ENCODE peak calls at places on chromosome 9, in eight cellular contexts. One of them, this sample, is unnamed. For H3K9me3, the result is how much of the 10 kb centered on the place peaks cover.

GRCh38 chr9:110526426-110526825 is 53.1 kb downstream of the SVEP1 start:
- DNase-seq in SK-N-SH: no peak
- DNase-seq in pancreas: no peak
- DNase-seq in heart right ventricle: no peak
- DNase-seq in transverse colon: no peak
- DNase-seq in ovary: no peak
- DNase-seq in AG04450: peak
- DNase-seq in tibial artery: no peak
- DNase-seq in this sample: no peak

GRCh38 chr9:127575875-127576778 is 36.0 kb upstream of the STXBP1 start:
- DNase-seq in SK-N-SH: no peak
- DNase-seq in pancreas: no peak
- DNase-seq in heart right ventricle: no peak
- DNase-seq in transverse colon: peak
- DNase-seq in ovary: no peak
- DNase-seq in AG04450: no peak
- DNase-seq in tibial artery: no peak
- DNase-seq in this sample: no peak

GRCh38 chr9:125700791-125701190 is 6.2 kb downstream of the MAPKAP1 start:
- DNase-seq in SK-N-SH: no peak
- DNase-seq in pancreas: no peak
- DNase-seq in heart right ventricle: no peak
- DNase-seq in transverse colon: no peak
- DNase-seq in ovary: no peak
- DNase-seq in AG04450: no peak
- DNase-seq in tibial artery: no peak
- DNase-seq in this sample: no peak

GRCh38 chr9:87610200-87611155 is 112.8 kb downstream of the DAPK1 start:
- DNase-seq in SK-N-SH: no peak
- DNase-seq in pancreas: no peak
- DNase-seq in heart right ventricle: no peak
- DNase-seq in transverse colon: no peak
- DNase-seq in ovary: no peak
- DNase-seq in AG04450: no peak
- DNase-seq in tibial artery: no peak
- DNase-seq in this sample: no peak

GRCh38 chr9:125444956-125445506 is 183.4 kb downstream of the GAPVD1 start:
- DNase-seq in SK-N-SH: no peak
- DNase-seq in pancreas: no peak
- DNase-seq in heart right ventricle: no peak
- DNase-seq in transverse colon: no peak
- DNase-seq in ovary: no peak
- DNase-seq in AG04450: no peak
- DNase-seq in tibial artery: peak
- DNase-seq in this sample: no peak

GRCh38 chr9:86097510-86098224 is 1.7 kb downstream of the GOLM1 start:
- DNase-seq in SK-N-SH: peak
- DNase-seq in pancreas: no peak
- DNase-seq in heart right ventricle: no peak
- DNase-seq in transverse colon: peak
- DNase-seq in ovary: no peak
- DNase-seq in AG04450: no peak
- DNase-seq in tibial artery: no peak
- DNase-seq in this sample: no peak

GRCh38 chr9:130226112-130226511 is 39.4 kb upstream of the HMCN2 start:
- DNase-seq in SK-N-SH: no peak
- DNase-seq in pancreas: no peak
- DNase-seq in heart right ventricle: no peak
- DNase-seq in transverse colon: no peak
- DNase-seq in ovary: peak
- DNase-seq in AG04450: no peak
- DNase-seq in tibial artery: no peak
- DNase-seq in this sample: no peak

GRCh38 chr9:82570226-82570625 is 492.7 kb downstream of the RASEF start:
- DNase-seq in SK-N-SH: no peak
- DNase-seq in pancreas: no peak
- DNase-seq in heart right ventricle: no peak
- DNase-seq in transverse colon: peak
- DNase-seq in ovary: no peak
- DNase-seq in AG04450: no peak
- DNase-seq in tibial artery: no peak
- DNase-seq in this sample: no peak

GRCh38 chr9:125372441-125373226 is 111.0 kb downstream of the GAPVD1 start:
- DNase-seq in SK-N-SH: no peak
- DNase-seq in pancreas: no peak
- DNase-seq in heart right ventricle: no peak
- DNase-seq in transverse colon: no peak
- DNase-seq in ovary: no peak
- DNase-seq in AG04450: no peak
- DNase-seq in tibial artery: no peak
- DNase-seq in this sample: no peak

GRCh38 chr9:78296208-78296892 is 575 bp upstream of the PSAT1 start:
- DNase-seq in SK-N-SH: peak
- DNase-seq in pancreas: peak
- DNase-seq in heart right ventricle: peak
- DNase-seq in transverse colon: peak
- DNase-seq in ovary: peak
- DNase-seq in AG04450: no peak
- DNase-seq in tibial artery: no peak
- DNase-seq in this sample: no peak

GRCh38 chr9:114086009-114086408 is 7.9 kb upstream of the AMBP start:
- DNase-seq in SK-N-SH: no peak
- DNase-seq in pancreas: no peak
- DNase-seq in heart right ventricle: no peak
- DNase-seq in transverse colon: no peak
- DNase-seq in ovary: no peak
- DNase-seq in AG04450: no peak
- DNase-seq in tibial artery: no peak
- DNase-seq in this sample: no peak

GRCh38 chr9:37284631-37285030 is 137.9 kb upstream of the GRHPR start:
- DNase-seq in SK-N-SH: no peak
- DNase-seq in pancreas: no peak
- DNase-seq in heart right ventricle: no peak
- DNase-seq in transverse colon: no peak
- DNase-seq in ovary: no peak
- DNase-seq in AG04450: no peak
- DNase-seq in tibial artery: no peak
- DNase-seq in this sample: no peak

GRCh38 chr9:123354806-123355508 is 1.0 kb upstream of the CRB2 start:
- DNase-seq in SK-N-SH: peak
- DNase-seq in pancreas: no peak
- DNase-seq in heart right ventricle: no peak
- DNase-seq in transverse colon: no peak
- DNase-seq in ovary: no peak
- DNase-seq in AG04450: no peak
- DNase-seq in tibial artery: no peak
- DNase-seq in this sample: no peak

GRCh38 chr9:17528859-17529258 is 50.0 kb upstream of the SH3GL2 start:
- DNase-seq in SK-N-SH: no peak
- DNase-seq in pancreas: no peak
- DNase-seq in heart right ventricle: no peak
- DNase-seq in transverse colon: no peak
- DNase-seq in ovary: no peak
- DNase-seq in AG04450: no peak
- DNase-seq in tibial artery: no peak
- DNase-seq in this sample: no peak

GRCh38 chr9:126151031-126151670 is 175.5 kb upstream of the MVB12B start:
- DNase-seq in SK-N-SH: peak
- DNase-seq in pancreas: no peak
- DNase-seq in heart right ventricle: no peak
- DNase-seq in transverse colon: peak
- DNase-seq in ovary: peak
- DNase-seq in AG04450: no peak
- DNase-seq in tibial artery: peak
- DNase-seq in this sample: no peak

GRCh38 chr9:119216891-119217290 is 152.3 kb downstream of the BRINP1 start:
- DNase-seq in SK-N-SH: no peak
- DNase-seq in pancreas: no peak
- DNase-seq in heart right ventricle: no peak
- DNase-seq in transverse colon: peak
- DNase-seq in ovary: peak
- DNase-seq in AG04450: no peak
- DNase-seq in tibial artery: no peak
- DNase-seq in this sample: no peak

GRCh38 chr9:88268886-88269285 is 119.4 kb upstream of the SPIN1 start:
- DNase-seq in SK-N-SH: no peak
- DNase-seq in pancreas: no peak
- DNase-seq in heart right ventricle: no peak
- DNase-seq in transverse colon: no peak
- DNase-seq in ovary: no peak
- DNase-seq in AG04450: no peak
- DNase-seq in tibial artery: no peak
- DNase-seq in this sample: no peak

GRCh38 chr9:2291980-2292704 is 277.0 kb downstream of the SMARCA2 start:
- DNase-seq in SK-N-SH: no peak
- DNase-seq in pancreas: peak
- DNase-seq in heart right ventricle: no peak
- DNase-seq in transverse colon: no peak
- DNase-seq in ovary: no peak
- DNase-seq in AG04450: no peak
- DNase-seq in tibial artery: no peak
- DNase-seq in this sample: no peak
- H3K4me3 ChIP-seq in SK-N-SH: no peak
- H3K4me3 ChIP-seq in pancreas: no peak
- H3K4me3 ChIP-seq in heart right ventricle: no peak
- H3K4me3 ChIP-seq in transverse colon: no peak
- H3K4me3 ChIP-seq in ovary: no peak
- H3K4me3 ChIP-seq in AG04450: no peak
- H3K4me3 ChIP-seq in tibial artery: no peak
- H3K4me3 ChIP-seq in this sample: no peak

GRCh38 chr9:137721899-137722298 is 103.1 kb downstream of the EHMT1 start:
- DNase-seq in SK-N-SH: no peak
- DNase-seq in pancreas: no peak
- DNase-seq in heart right ventricle: no peak
- DNase-seq in transverse colon: no peak
- DNase-seq in ovary: no peak
- DNase-seq in AG04450: no peak
- DNase-seq in tibial artery: no peak
- DNase-seq in this sample: no peak

GRCh38 chr9:137724114-137724445 is 105.3 kb downstream of the EHMT1 start:
- DNase-seq in SK-N-SH: no peak
- DNase-seq in pancreas: no peak
- DNase-seq in heart right ventricle: no peak
- DNase-seq in transverse colon: no peak
- DNase-seq in ovary: no peak
- DNase-seq in AG04450: no peak
- DNase-seq in tibial artery: no peak
- DNase-seq in this sample: no peak

GRCh38 chr9:137722481-137722880 is 103.7 kb downstream of the EHMT1 start:
- DNase-seq in SK-N-SH: no peak
- DNase-seq in pancreas: no peak
- DNase-seq in heart right ventricle: no peak
- DNase-seq in transverse colon: no peak
- DNase-seq in ovary: no peak
- DNase-seq in AG04450: no peak
- DNase-seq in tibial artery: no peak
- DNase-seq in this sample: no peak

GRCh38 chr9:137724818-137725240 is 106.0 kb downstream of the EHMT1 start:
- DNase-seq in SK-N-SH: no peak
- DNase-seq in pancreas: no peak
- DNase-seq in heart right ventricle: no peak
- DNase-seq in transverse colon: no peak
- DNase-seq in ovary: no peak
- DNase-seq in AG04450: no peak
- DNase-seq in tibial artery: no peak
- DNase-seq in this sample: no peak

DNA sequence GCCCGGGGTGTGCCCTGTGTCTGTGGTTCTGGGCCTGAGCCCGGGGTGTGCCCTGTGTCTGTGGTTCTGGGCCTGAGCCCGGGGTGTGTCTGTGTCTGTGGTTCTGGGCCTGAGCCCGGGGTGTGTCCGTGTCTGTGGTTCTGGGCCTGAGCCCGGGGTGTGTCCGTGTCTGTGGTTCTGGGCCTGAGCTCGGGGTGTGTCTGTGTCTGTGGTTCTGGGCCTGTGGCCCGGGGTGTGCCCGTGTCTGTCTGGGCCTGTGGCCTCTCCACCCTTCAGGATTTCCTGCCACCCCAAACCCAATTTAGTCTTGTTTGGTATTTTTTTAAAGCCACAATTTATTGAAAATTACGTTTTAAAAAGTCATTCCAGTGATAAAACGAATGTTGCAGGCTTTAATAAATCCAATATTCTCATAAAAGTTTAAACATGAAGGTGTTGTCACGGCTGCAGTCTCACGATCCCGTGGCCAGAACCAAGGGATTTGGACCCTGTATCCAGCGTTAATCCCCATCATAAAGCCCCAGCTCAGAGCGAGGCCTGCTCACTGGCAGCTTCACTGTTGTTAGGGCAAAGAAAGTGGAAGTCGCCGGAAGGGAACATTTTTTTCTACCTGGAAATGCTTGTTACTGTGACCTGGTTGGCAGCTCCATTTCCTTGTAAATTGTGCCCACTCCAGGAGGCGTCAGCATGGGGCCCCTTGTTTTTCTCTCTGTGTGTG is 104.8 kb downstream of the EHMT1 start:
- DNase-seq in SK-N-SH: no peak
- DNase-seq in pancreas: no peak
- DNase-seq in heart right ventricle: no peak
- DNase-seq in transverse colon: no peak
- DNase-seq in ovary: no peak
- DNase-seq in AG04450: no peak
- DNase-seq in tibial artery: no peak
- DNase-seq in this sample: no peak
- H3K9me3 ChIP-seq in SK-N-SH: under half
- H3K9me3 ChIP-seq in pancreas: under half
- H3K9me3 ChIP-seq in heart right ventricle: under half
- H3K9me3 ChIP-seq in transverse colon: under half
- H3K9me3 ChIP-seq in ovary: under half
- H3K9me3 ChIP-seq in AG04450: under half
- H3K9me3 ChIP-seq in tibial artery: under half
- H3K9me3 ChIP-seq in this sample: under half

GRCh38 chr9:34636791-34637355 is 714 bp downstream of the SIGMAR1 start:
- DNase-seq in SK-N-SH: no peak
- DNase-seq in pancreas: no peak
- DNase-seq in heart right ventricle: no peak
- DNase-seq in transverse colon: no peak
- DNase-seq in ovary: no peak
- DNase-seq in AG04450: no peak
- DNase-seq in tibial artery: no peak
- DNase-seq in this sample: no peak
- H3K27ac ChIP-seq in SK-N-SH: peak
- H3K27ac ChIP-seq in pancreas: peak
- H3K27ac ChIP-seq in heart right ventricle: peak
- H3K27ac ChIP-seq in transverse colon: peak
- H3K27ac ChIP-seq in ovary: peak
- H3K27ac ChIP-seq in AG04450: peak
- H3K27ac ChIP-seq in tibial artery: peak
- H3K27ac ChIP-seq in this sample: peak

DNA sequence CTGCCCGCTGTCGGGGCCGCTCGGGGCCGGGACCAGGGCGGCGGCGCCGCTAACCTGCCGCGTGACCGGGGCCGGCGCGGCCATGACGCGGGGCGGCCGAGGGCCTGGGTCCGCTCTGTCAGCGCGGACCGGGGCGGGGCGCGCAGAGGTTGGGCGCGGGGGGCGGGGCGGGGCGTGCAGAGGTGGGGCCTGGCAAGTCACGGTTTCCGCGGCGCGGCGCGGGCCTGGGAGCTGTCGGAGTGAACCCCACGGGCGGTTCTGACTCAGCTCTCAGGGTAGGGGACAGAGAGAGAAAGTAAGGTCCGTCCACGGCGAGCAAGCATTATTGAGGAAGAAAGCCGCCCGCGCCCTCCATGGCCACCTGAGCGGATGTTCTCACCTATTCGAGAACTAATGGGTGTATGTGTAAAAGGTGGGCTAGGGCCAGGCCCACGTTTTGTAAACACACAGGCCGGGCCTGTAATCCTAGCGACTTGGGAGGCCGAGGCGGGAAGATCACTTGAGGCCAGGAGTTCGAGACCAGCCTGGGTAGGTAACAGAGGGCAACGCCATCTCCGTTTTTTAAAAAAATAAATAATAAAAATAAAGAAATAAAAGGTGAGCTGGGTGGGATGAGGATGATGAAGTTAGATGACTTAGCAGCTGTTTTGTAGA is at the start of gene PRXL2C:
- DNase-seq in SK-N-SH: peak
- DNase-seq in pancreas: peak
- DNase-seq in heart right ventricle: peak
- DNase-seq in transverse colon: peak
- DNase-seq in ovary: peak
- DNase-seq in AG04450: no peak
- DNase-seq in tibial artery: peak
- DNase-seq in this sample: peak
- H3K4me3 ChIP-seq in SK-N-SH: peak
- H3K4me3 ChIP-seq in pancreas: peak
- H3K4me3 ChIP-seq in heart right ventricle: peak
- H3K4me3 ChIP-seq in transverse colon: peak
- H3K4me3 ChIP-seq in ovary: peak
- H3K4me3 ChIP-seq in AG04450: peak
- H3K4me3 ChIP-seq in tibial artery: peak
- H3K4me3 ChIP-seq in this sample: peak